ENCODE peak calls at places on chromosomes 12 and 14, in four cellular contexts. One of them, this sample, is unnamed.

GRCh38 chr14:50920482-50921225 is 23.6 kb downstream of the PYGL start:
- DNase-seq in AG09309: peak
- DNase-seq in kidney tubule cell: peak
- DNase-seq in nephron progenitor cell: peak
- DNase-seq in this sample: no peak

GRCh38 chr12:116360579-116361403 is 83.3 kb upstream of the MED13L start:
- DNase-seq in AG09309: no peak
- DNase-seq in kidney tubule cell: no peak
- DNase-seq in nephron progenitor cell: no peak
- DNase-seq in this sample: no peak

GRCh38 chr12:109197327-109197726 is 80.9 kb downstream of the ACACB start:
- DNase-seq in AG09309: no peak
- DNase-seq in kidney tubule cell: no peak
- DNase-seq in nephron progenitor cell: no peak
- DNase-seq in this sample: no peak

GRCh38 chr14:77270361-77271112 is 469 bp downstream of the NGB start:
- DNase-seq in AG09309: no peak
- DNase-seq in kidney tubule cell: no peak
- DNase-seq in nephron progenitor cell: peak
- DNase-seq in this sample: no peak

GRCh38 chr12:60805340-60805739 is 1209.5 kb downstream of the SLC16A7 start:
- DNase-seq in AG09309: no peak
- DNase-seq in kidney tubule cell: no peak
- DNase-seq in nephron progenitor cell: no peak
- DNase-seq in this sample: no peak

GRCh38 chr12:126354633-126355032 is 1289.4 kb downstream of the AACS start:
- DNase-seq in AG09309: no peak
- DNase-seq in kidney tubule cell: no peak
- DNase-seq in nephron progenitor cell: no peak
- DNase-seq in this sample: no peak

GRCh38 chr14:92647499-92648279 is 100.7 kb downstream of the LGMN start:
- DNase-seq in AG09309: no peak
- DNase-seq in kidney tubule cell: no peak
- DNase-seq in nephron progenitor cell: no peak
- DNase-seq in this sample: no peak

GRCh38 chr12:102883204-102883799 is 33.7 kb downstream of the PAH start:
- DNase-seq in AG09309: no peak
- DNase-seq in kidney tubule cell: peak
- DNase-seq in nephron progenitor cell: peak
- DNase-seq in this sample: peak

GRCh38 chr12:108306014-108306501 is 33.1 kb downstream of the CMKLR1 start:
- DNase-seq in AG09309: peak
- DNase-seq in kidney tubule cell: no peak
- DNase-seq in nephron progenitor cell: no peak
- DNase-seq in this sample: no peak

GRCh38 chr12:2574536-2574935 is 220.2 kb upstream of the FKBP4 start:
- DNase-seq in AG09309: no peak
- DNase-seq in kidney tubule cell: no peak
- DNase-seq in nephron progenitor cell: no peak
- DNase-seq in this sample: no peak

GRCh38 chr12:71014180-71014785 is 93.7 kb upstream of the PTPRR start:
- DNase-seq in AG09309: no peak
- DNase-seq in kidney tubule cell: peak
- DNase-seq in nephron progenitor cell: no peak
- DNase-seq in this sample: peak

GRCh38 chr14:71119832-71120231 is 212.6 kb downstream of the PCNX1 start:
- DNase-seq in AG09309: no peak
- DNase-seq in kidney tubule cell: no peak
- DNase-seq in nephron progenitor cell: no peak
- DNase-seq in this sample: no peak

GRCh38 chr14:104553166-104554087 is 26.1 kb upstream of the C14orf180 start:
- DNase-seq in AG09309: no peak
- DNase-seq in kidney tubule cell: no peak
- DNase-seq in nephron progenitor cell: no peak
- DNase-seq in this sample: no peak

GRCh38 chr14:53265025-53265424 is 111.9 kb upstream of the DDHD1 start:
- DNase-seq in AG09309: no peak
- DNase-seq in kidney tubule cell: peak
- DNase-seq in nephron progenitor cell: no peak
- DNase-seq in this sample: no peak

GRCh38 chr12:131900397-131900796 is 6.0 kb downstream of the ULK1 start:
- DNase-seq in AG09309: no peak
- DNase-seq in kidney tubule cell: peak
- DNase-seq in nephron progenitor cell: no peak
- DNase-seq in this sample: no peak

GRCh38 chr12:91432755-91433154 is 250.1 kb upstream of the DCN start:
- DNase-seq in AG09309: no peak
- DNase-seq in kidney tubule cell: no peak
- DNase-seq in nephron progenitor cell: no peak
- DNase-seq in this sample: no peak

GRCh38 chr14:51544426-51544825 is 107.3 kb upstream of the FRMD6 start:
- DNase-seq in AG09309: no peak
- DNase-seq in kidney tubule cell: no peak
- DNase-seq in nephron progenitor cell: no peak
- DNase-seq in this sample: no peak

This sample was measured in SK-N-DZ.